ENCODE peak calls at places on chromosomes 12 and 14, in nine cellular contexts. A is hippocampal formation; B is foreskin fibroblast; I is aorta; T is stimulated activated effector memory CD8-positive, alpha-beta T cell treated with anti-CD3 and anti-CD28 coated beads, Interleukin-12 subunit alpha, Interleukin-12 subunit beta, amount 100 ng/mL, for 72 hours; C is SK-N-DZ; E is choroid plexus epithelial cell; M is activated T-helper 9 cell treated with anti-CD3 and anti-CD28 coated beads, Interleukin-2, amount 50 U/mL, for 16 hours; K is sciatic nerve. D is an unnamed sample.
A peak's percentile ranks its signal among the peaks of the same experiment; 100 is the strongest.

GRCh38 chr12:29639893-29640495 is 142.5 kb upstream of the OVCH1 start:
- DNase-seq in I (no peak), C (no peak), E (no peak), K (no peak), B (no peak), A (no peak), M (no peak), T (no peak), D (no peak)

GRCh38 chr12:107843351-107844311 is 69.1 kb downstream of the ASCL4 start:
- DNase-seq in C (peak; percentile 4), E (peak; percentile 13), I (no peak), T (no peak), A (no peak), M (no peak), B (peak; percentile 25), K (no peak), D (no peak)

GRCh38 chr12:123032736-123033391 is 52.4 kb downstream of the ARL6IP4 start:
- DNase-seq in C (no peak), E (no peak), B (no peak), A (no peak), M (no peak), T (no peak), K (no peak), I (peak; percentile 55), D (no peak)

GRCh38 chr14:35403085-35403396 is 1.5 kb downstream of the NFKBIA start:
- DNase-seq in K (no peak), M (peak; percentile 52), A (no peak), E (peak; percentile 57), B (peak; percentile 34), I (no peak), T (peak; percentile 41), C (no peak), D (no peak)

GRCh38 chr12:115801826-115802225 is 475.7 kb downstream of the MED13L start:
- DNase-seq in E (no peak), K (no peak), B (peak; percentile 30), T (no peak), M (no peak), A (no peak), I (no peak), C (peak; percentile 45), D (no peak)

GRCh38 chr14:51942971-51943370 is 46.4 kb upstream of the RTRAF start:
- DNase-seq in B (no peak), E (no peak), A (no peak), I (no peak), K (no peak), C (no peak), T (no peak), M (no peak), D (no peak)

GRCh38 chr14:28661171-28661772 is 105.3 kb upstream of the FOXG1 start:
- DNase-seq in B (peak; percentile 67), A (no peak), E (peak; percentile 94), K (no peak), T (no peak), C (no peak), M (no peak), I (no peak), D (peak; percentile 26)

GRCh38 chr14:77459072-77459723 is 1.3 kb downstream of the AHSA1 start:
- DNase-seq in A (peak; percentile 60), E (peak; percentile 90), I (no peak), T (peak; percentile 50), K (peak; percentile 76), C (peak; percentile 46), B (peak; percentile 85), M (peak; percentile 29), D (peak; percentile 63)

GRCh38 chr12:125332900-125333299 is 267.7 kb downstream of the AACS start:
- DNase-seq in C (no peak), B (no peak), A (no peak), T (no peak), E (no peak), M (no peak), K (no peak), I (no peak), D (no peak)

GRCh38 chr12:95480230-95480629 is 6.3 kb downstream of the METAP2 start:
- DNase-seq in K (no peak), A (no peak), B (peak; percentile 14), I (no peak), E (peak; percentile 52), C (no peak), M (no peak), T (no peak), D (no peak)

GRCh38 chr12:121748571-121749265 is 36.2 kb downstream of the TMEM120B start:
- DNase-seq in I (no peak), T (no peak), A (no peak), C (peak; percentile 34), K (no peak), E (peak; percentile 96), M (no peak), B (peak; percentile 95), D (peak; percentile 50)

GRCh38 chr12:90090929-90091651 is 382.5 kb upstream of the ATP2B1 start:
- DNase-seq in A (no peak), B (peak; percentile 98), E (peak; percentile 78), I (no peak), C (no peak), T (no peak), M (no peak), K (no peak), D (peak; percentile 66)

GRCh38 chr14:60970146-60970545 is 10.7 kb downstream of the TRMT5 start:
- DNase-seq in M (no peak), T (no peak), C (no peak), I (no peak), A (no peak), E (no peak), K (no peak), B (no peak), D (no peak)

GRCh38 chr12:97877404-97877803 is 414.8 kb downstream of the RMST start:
- DNase-seq in T (no peak), A (no peak), I (no peak), K (no peak), E (no peak), M (no peak), C (no peak), B (no peak), D (no peak)

GRCh38 chr14:44529026-44529425 is 21.9 kb upstream of the FSCB start:
- DNase-seq in K (no peak), B (peak; percentile 0), E (no peak), C (no peak), I (no peak), T (no peak), M (no peak), A (peak; percentile 47), D (no peak)

GRCh38 chr12:68263366-68263765 is 10.0 kb upstream of the IL22 start:
- DNase-seq in I (no peak), A (no peak), M (no peak), T (no peak), B (peak; percentile 33), E (peak; percentile 74), C (no peak), K (no peak), D (no peak)

GRCh38 chr14:24837280-24838046 is 203.5 kb upstream of the GZMB start:
- DNase-seq in I (no peak), E (peak; percentile 82), K (no peak), T (no peak), M (no peak), B (peak; percentile 69), A (no peak), C (no peak), D (no peak)

GRCh38 chr12:571795-572531 is 91.3 kb downstream of the NINJ2 start:
- DNase-seq in B (peak; percentile 58), M (no peak), I (peak; percentile 79), T (no peak), K (peak; percentile 58), E (no peak), C (no peak), A (no peak), D (no peak)

D was measured in Calu3.